ENCODE peak calls at places on chromosomes 2 and 18, in six cellular contexts. I is lung; A is CD8-positive, alpha-beta memory T cell; R is epithelial cell of proximal tubule; G is K562; Y is SJSA1. J is an unnamed sample.

GRCh38 chr2:171316755-171317337 is 116.9 kb downstream of the METTL8 start:
- DNase-seq in R (no peak), Y (no peak), I (no peak), G (no peak), A (no peak), J (no peak)

GRCh38 chr2:133360882-133361281 is 207.4 kb downstream of the NCKAP5 start:
- DNase-seq in R (no peak), A (no peak), Y (no peak), G (no peak), I (no peak), J (no peak)

GRCh38 chr2:190781604-190782198 is 98.9 kb upstream of the GLS start:
- DNase-seq in I (peak; percentile 50), A (peak; percentile 60), R (no peak), Y (peak; percentile 53), G (peak; percentile 63), J (no peak)

GRCh38 chr2:37742286-37742685 is 70.8 kb upstream of the CDC42EP3 start:
- DNase-seq in R (no peak), A (no peak), G (no peak), Y (no peak), I (no peak), J (no peak)

GRCh38 chr18:33581816-33582215 is 3.8 kb downstream of the ASXL3 start:
- DNase-seq in Y (no peak), G (no peak), I (no peak), R (no peak), A (no peak), J (no peak)

GRCh38 chr2:235419996-235420395 is 73.8 kb upstream of the AGAP1 start:
- DNase-seq in R (no peak), I (no peak), G (no peak), A (no peak), Y (no peak), J (no peak)

GRCh38 chr2:15970701-15971100 is 30.4 kb downstream of the MYCN start:
- DNase-seq in G (no peak), R (no peak), A (no peak), I (no peak), Y (no peak), J (no peak)

GRCh38 chr2:21281876-21282514 is 158.2 kb downstream of the TDRD15 start:
- DNase-seq in A (no peak), I (no peak), G (no peak), R (no peak), Y (no peak), J (no peak)

GRCh38 chr18:24112874-24113615 is 25.8 kb upstream of the CABYR start:
- DNase-seq in Y (no peak), I (no peak), R (peak; percentile 39), A (no peak), G (no peak), J (peak; percentile 35)

GRCh38 chr2:189408294-189408693 is 33.0 kb upstream of the WDR75 start:
- DNase-seq in I (no peak), G (no peak), R (no peak), A (no peak), Y (no peak), J (no peak)

GRCh38 chr2:9285921-9286320 is 79.3 kb downstream of the ASAP2 start:
- DNase-seq in G (no peak), A (no peak), Y (no peak), R (no peak), I (no peak), J (no peak)

GRCh38 chr2:190179754-190180312 is 117.3 kb upstream of the MSTN start:
- DNase-seq in Y (no peak), R (no peak), G (no peak), I (no peak), A (no peak), J (no peak)

GRCh38 chr18:45538444-45538843 is 76.8 kb upstream of the SLC14A2 start:
- DNase-seq in I (no peak), G (no peak), Y (no peak), A (no peak), R (no peak), J (no peak)

GRCh38 chr2:54701029-54701428 is 22.4 kb upstream of the EML6 start:
- DNase-seq in G (no peak), Y (no peak), I (no peak), A (no peak), R (no peak), J (no peak)

GRCh38 chr18:77177009-77177408 is 44.4 kb upstream of the MBP start:
- DNase-seq in G (no peak), A (no peak), I (no peak), Y (peak; percentile 41), R (peak; percentile 45), J (no peak)

GRCh38 chr2:164903214-164903613 is 52.1 kb downstream of the SLC38A11 start:
- DNase-seq in A (no peak), I (no peak), Y (no peak), R (no peak), G (no peak), J (no peak)

GRCh38 chr2:45435316-45435715 is 175.8 kb downstream of the SRBD1 start:
- DNase-seq in R (peak; percentile 82), G (peak; percentile 29), I (no peak), A (no peak), Y (peak; percentile 83), J (no peak)

GRCh38 chr2:168030862-168031624 is 216.4 kb downstream of the STK39 start:
- DNase-seq in R (peak; percentile 23), Y (peak; percentile 63), G (no peak), I (no peak), A (no peak), J (no peak)

GRCh38 chr2:105517814-105518705 is 119.2 kb upstream of the FHL2 start:
- DNase-seq in Y (peak; percentile 11), G (no peak), R (no peak), A (no peak), I (no peak), J (no peak)

GRCh38 chr2:239312741-239313246 is 88.0 kb downstream of the HDAC4 start:
- DNase-seq in A (peak; percentile 28), G (no peak), I (no peak), R (no peak), Y (no peak), J (peak; percentile 48)

GRCh38 chr18:42480521-42480920 is 525.5 kb downstream of the PIK3C3 start:
- DNase-seq in Y (no peak), I (no peak), A (no peak), G (no peak), R (no peak), J (no peak)

GRCh38 chr18:23207191-23207955 is 72.1 kb downstream of the CABLES1 start:
- DNase-seq in Y (peak; percentile 40), I (no peak), G (peak; percentile 49), A (peak; percentile 41), R (no peak), J (no peak)

GRCh38 chr18:658947-659533 is 1.6 kb downstream of the TYMS start:
- DNase-seq in G (no peak), Y (no peak), R (no peak), I (no peak), A (no peak), J (no peak)

GRCh38 chr18:657311-657997 is at the start of gene TYMS:
- DNase-seq in A (no peak), Y (peak; percentile 83), R (peak; percentile 19), I (no peak), G (peak; percentile 91), J (no peak)

GRCh38 chr18:657998-658946 is 819 bp downstream of the TYMS start:
- DNase-seq in I (peak; percentile 82), A (peak; percentile 58), Y (peak; percentile 95), R (peak; percentile 39), G (peak; percentile 98), J (peak; percentile 70)

GRCh38 chr18:662197-662596 is 4.7 kb downstream of the TYMS start:
- DNase-seq in Y (no peak), R (no peak), G (peak; percentile 33), A (no peak), I (no peak), J (no peak)

GRCh38 chr18:659597-659996 is 2.1 kb downstream of the TYMS start:
- DNase-seq in G (no peak), A (no peak), I (no peak), R (no peak), Y (no peak), J (no peak)
- H3K4me3 ChIP-seq in G (no peak overlapping the region), A (no peak overlapping the region), I (no peak overlapping the region), R (no peak overlapping the region), Y (no peak overlapping the region), J (no peak overlapping the region)

GRCh38 chr2:30276455-30276911 is 45.1 kb downstream of the LBH start:
- DNase-seq in R (no peak), A (no peak), Y (no peak), G (no peak), I (no peak), J (no peak)

GRCh38 chr2:30277582-30277981 is 46.2 kb downstream of the LBH start:
- DNase-seq in Y (no peak), R (no peak), I (no peak), A (no peak), G (no peak), J (no peak)

GRCh38 chr2:30272761-30273573 is 41.6 kb downstream of the LBH start:
- DNase-seq in G (no peak), A (no peak), I (no peak), Y (peak; percentile 96), R (peak; percentile 64), J (no peak)

GRCh38 chr2:30273574-30273929 is 42.2 kb downstream of the LBH start:
- DNase-seq in G (no peak), I (no peak), A (no peak), R (no peak), Y (no peak), J (no peak)

GRCh38 chr2:30275256-30275655 is 43.9 kb downstream of the LBH start:
- DNase-seq in A (no peak), I (no peak), G (no peak), R (no peak), Y (no peak), J (no peak)
- H3K4me3 ChIP-seq in A (no peak overlapping the region), I (no peak overlapping the region), G (no peak overlapping the region), R (no peak overlapping the region), Y (no peak overlapping the region), J (no peak overlapping the region)

GRCh38 chr2:69754633-69755032 is 12.7 kb downstream of the ANXA4 start:
- DNase-seq in G (no peak), A (no peak), Y (no peak), R (no peak), I (no peak), J (no peak)
- H3K4me3 ChIP-seq in G (no peak overlapping the region), A (no peak overlapping the region), Y (no peak overlapping the region), R (no peak overlapping the region), I (no peak overlapping the region), J (no peak overlapping the region)

DNA sequence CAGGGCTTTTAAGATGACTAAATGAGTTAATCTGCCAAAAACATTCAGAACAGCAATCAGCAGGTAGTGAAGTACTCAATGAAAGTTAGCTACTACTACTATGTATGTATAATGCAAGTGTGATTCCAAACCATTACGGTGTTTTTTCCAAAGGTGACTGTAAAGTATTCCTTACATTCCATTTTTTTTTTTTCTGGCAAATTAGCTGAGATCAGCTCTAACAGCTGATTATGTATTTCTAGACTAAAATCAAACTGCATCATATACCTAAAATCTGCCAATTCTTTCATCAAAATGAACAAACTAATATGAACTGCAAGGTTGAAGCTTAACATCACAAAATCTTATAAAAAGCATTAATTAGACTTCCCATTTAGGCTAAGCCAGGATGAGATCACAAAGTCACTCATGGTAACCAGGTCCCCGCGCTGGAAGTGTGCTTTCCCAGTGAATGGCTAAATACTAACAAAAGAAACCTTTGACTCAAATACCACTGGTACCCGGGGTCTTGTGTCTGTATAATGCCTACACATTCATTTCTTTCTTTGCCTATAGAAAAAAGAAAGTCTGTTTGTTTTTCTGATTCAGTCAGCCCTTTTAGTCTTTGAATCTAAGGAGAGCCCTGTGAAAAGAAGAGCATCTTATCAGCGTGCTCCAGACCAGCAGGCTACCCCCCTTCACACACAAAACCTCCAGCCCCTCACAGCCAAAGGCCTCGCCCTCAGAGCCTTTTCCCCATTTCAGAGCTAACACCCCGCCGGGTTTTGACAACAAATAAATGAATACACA is 88.3 kb downstream of the RBMS1 start:
- DNase-seq in I (no peak), A (no peak), Y (peak; percentile 59), R (no peak), G (no peak), J (no peak)
- H3K4me3 ChIP-seq in I (no peak overlapping the region), A (peak overlapping the region; percentile 86), Y (peak overlapping the region; percentile 93), R (peak overlapping the region; percentile 82), G (no peak overlapping the region), J (peak overlapping the region; percentile 94)